ENCODE peak calls at places on chromosomes 16 and 17, in five cellular contexts. R, A, Z, O and U are unnamed samples.

GRCh38 chr16:35735403-35736251 is 2276.2 kb downstream of the TP53TG3F start:
- DNase-seq in R (no peak), A (no peak), Z (no peak), O (no peak), U (no peak)

GRCh38 chr16:23556881-23557778 is at the start of the genes EARS2 and UBFD1:
- DNase-seq in R (peak), A (peak), Z (peak), O (peak), U (peak)

GRCh38 chr17:74514632-74515035 is 16.6 kb downstream of the CD300LB start:
- DNase-seq in R (no peak), A (no peak), Z (no peak), O (no peak), U (no peak)

GRCh38 chr16:66099261-66099660 is 267.2 kb upstream of the CDH5 start:
- DNase-seq in R (no peak), A (no peak), Z (no peak), O (no peak), U (no peak)

GRCh38 chr17:57810740-57811632 is 38.9 kb downstream of the MRPS23 start:
- DNase-seq in R (no peak), A (no peak), Z (no peak), O (peak), U (no peak)

GRCh38 chr17:78738245-78738644 is 43.8 kb downstream of the CYTH1 start:
- DNase-seq in R (no peak), A (no peak), Z (peak), O (no peak), U (no peak)

GRCh38 chr17:6110088-6110487 is 39.9 kb downstream of the WSCD1 start:
- DNase-seq in R (no peak), A (no peak), Z (no peak), O (no peak), U (no peak)

GRCh38 chr17:7858487-7858832 is 657 bp downstream of the CYB5D1 start:
- DNase-seq in R (peak), A (peak), Z (peak), O (peak), U (peak)

GRCh38 chr16:3745751-3746355 is 28.5 kb upstream of the TRAP1 start:
- DNase-seq in R (no peak), A (peak), Z (no peak), O (peak), U (no peak)

GRCh38 chr17:16493470-16494048 is 1.6 kb upstream of the LRRC75A start:
- DNase-seq in R (no peak), A (no peak), Z (no peak), O (no peak), U (no peak)

GRCh38 chr17:61570118-61570517 is 20.9 kb downstream of the NACA2 start:
- DNase-seq in R (peak), A (no peak), Z (peak), O (no peak), U (no peak)

GRCh38 chr17:39653662-39654331 is 11.4 kb upstream of the TCAP start:
- DNase-seq in R (peak), A (no peak), Z (peak), O (peak), U (peak)

GRCh38 chr17:34182036-34182803 is 72.9 kb upstream of the CCL2 start:
- DNase-seq in R (no peak), A (no peak), Z (no peak), O (no peak), U (no peak)

GRCh38 chr17:8073627-8074485 is 13.7 kb downstream of the ALOX12B start:
- DNase-seq in R (peak), A (peak), Z (peak), O (peak), U (peak)

GRCh38 chr16:16973726-16974125 is 497.0 kb downstream of the XYLT1 start:
- DNase-seq in R (no peak), A (no peak), Z (no peak), O (no peak), U (no peak)

GRCh38 chr16:626787-627457 is 3.9 kb upstream of the WFIKKN1 start:
- DNase-seq in R (peak), A (no peak), Z (no peak), O (peak), U (peak)

GRCh38 chr16:55660776-55661175 is 5.0 kb downstream of the SLC6A2 start:
- DNase-seq in R (no peak), A (no peak), Z (no peak), O (no peak), U (no peak)

GRCh38 chr16:583470-583814 is 6.4 kb upstream of the RAB40C start:
- DNase-seq in R (no peak), A (no peak), Z (no peak), O (no peak), U (no peak)

GRCh38 chr16:55471448-55472097 is 7.4 kb upstream of the MMP2 start:
- DNase-seq in R (peak), A (no peak), Z (no peak), O (peak), U (peak)

GRCh38 chr16:29763326-29763725 is 14.7 kb upstream of the ZG16 start:
- DNase-seq in R (no peak), A (no peak), Z (no peak), O (no peak), U (no peak)

GRCh38 chr17:50477976-50478375 is 684 bp upstream of the RSAD1 start:
- DNase-seq in R (no peak), A (no peak), Z (no peak), O (no peak), U (no peak)

GRCh38 chr17:79700574-79700973 is 30.2 kb upstream of the ENPP7 start:
- DNase-seq in R (peak), A (no peak), Z (no peak), O (no peak), U (no peak)

GRCh38 chr17:14813649-14814048 is 451.5 kb downstream of the PMP22 start:
- DNase-seq in R (peak), A (no peak), Z (peak), O (no peak), U (no peak)

GRCh38 chr17:81683208-81683583 is 401 bp downstream of the ARL16 start:
- DNase-seq in R (no peak), A (no peak), Z (no peak), O (no peak), U (no peak)

GRCh38 chr17:58783380-58783779 is 27.7 kb downstream of the PPM1E start:
- DNase-seq in R (no peak), A (no peak), Z (no peak), O (peak), U (no peak)

GRCh38 chr17:12600349-12600748 is 65.3 kb upstream of the MYOCD start:
- DNase-seq in R (no peak), A (no peak), Z (no peak), O (no peak), U (no peak)

DNA sequence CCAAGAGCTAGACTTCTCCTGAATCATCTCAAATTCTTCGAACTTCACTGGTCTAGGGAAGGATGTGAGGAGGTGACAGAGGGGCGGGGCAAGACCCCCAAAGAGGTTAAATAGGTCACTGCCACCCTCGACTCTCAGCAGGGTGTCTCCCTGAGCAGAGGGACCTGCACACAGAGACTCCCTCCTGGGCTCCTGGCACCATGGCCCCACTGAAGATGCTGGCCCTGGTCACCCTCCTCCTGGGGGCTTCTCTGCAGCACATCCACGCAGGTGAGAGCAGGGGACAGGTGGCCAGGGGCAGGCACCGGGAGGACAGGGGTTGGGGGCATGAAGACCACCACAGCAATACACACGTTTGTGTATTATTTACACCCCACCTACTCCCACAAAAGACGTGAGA is 9.2 kb downstream of the CCL17 start:
- DNase-seq in R (no peak), A (no peak), Z (no peak), O (no peak), U (no peak)
- H3K4me2 ChIP-seq in R (no peak), A (no peak), Z (peak), O (no peak), U (no peak)

GRCh38 chr16:20887207-20887606 is 13.0 kb downstream of the DCUN1D3 start:
- DNase-seq in R (no peak), A (no peak), Z (no peak), O (no peak), U (no peak)

GRCh38 chr16:20880867-20881866 is 19.0 kb downstream of the DCUN1D3 start:
- DNase-seq in R (no peak), A (no peak), Z (no peak), O (no peak), U (no peak)

GRCh38 chr16:20883554-20884239 is 16.5 kb downstream of the DCUN1D3 start:
- DNase-seq in R (no peak), A (no peak), Z (no peak), O (peak), U (no peak)

GRCh38 chr16:20886320-20886719 is 13.8 kb downstream of the DCUN1D3 start:
- DNase-seq in R (no peak), A (no peak), Z (no peak), O (no peak), U (no peak)

GRCh38 chr16:20884240-20884556 is 16.0 kb downstream of the DCUN1D3 start:
- DNase-seq in R (no peak), A (no peak), Z (no peak), O (peak), U (no peak)
- H3K4me2 ChIP-seq in R (no peak), A (no peak), Z (no peak), O (no peak), U (no peak)

DNA sequence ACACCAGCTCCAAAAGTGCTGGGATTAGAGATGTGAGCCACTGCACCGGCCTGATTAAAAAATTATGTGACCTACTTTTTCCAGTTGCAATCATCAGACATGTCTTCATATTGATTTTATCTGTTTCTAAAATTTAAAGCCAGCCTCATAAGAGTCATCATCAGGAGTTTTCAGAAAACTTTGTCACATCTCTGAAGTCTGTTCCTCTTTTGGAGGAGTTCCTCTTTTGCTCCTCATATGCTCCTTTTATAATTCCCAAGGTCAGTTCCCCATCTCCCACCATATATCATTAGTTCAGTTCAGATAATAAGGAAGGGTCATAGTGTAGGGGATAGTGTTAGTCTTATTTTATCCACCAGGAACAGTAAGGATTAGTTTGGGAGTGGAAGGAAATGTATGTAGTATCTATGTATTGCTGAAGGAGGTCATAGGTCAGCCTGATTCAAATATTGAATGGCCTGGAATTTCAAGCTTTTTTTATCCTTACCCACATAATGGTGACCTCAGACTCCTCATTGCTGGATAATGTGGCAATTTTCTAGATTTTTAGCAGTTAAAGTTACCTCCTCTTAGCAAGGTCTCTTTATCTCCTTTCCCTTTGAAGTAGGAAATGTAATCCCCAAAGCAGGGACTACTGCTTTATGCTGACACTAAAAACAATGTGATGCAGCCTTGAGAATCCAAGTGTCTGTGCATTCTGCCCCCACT is 13.8 kb upstream of the DUSP14 start:
- DNase-seq in R (no peak), A (no peak), Z (no peak), O (no peak), U (peak)
- H3K4me2 ChIP-seq in R (peak), A (no peak), Z (no peak), O (no peak), U (peak)

GRCh38 chr16:15953929-15954813 is 4.8 kb downstream of the ABCC1 start:
- DNase-seq in R (no peak), A (no peak), Z (no peak), O (no peak), U (no peak)
- H3K4me2 ChIP-seq in R (peak), A (no peak), Z (no peak), O (peak), U (no peak)

GRCh38 chr16:57533618-57534336 is 2.6 kb downstream of the CCDC102A start:
- DNase-seq in R (no peak), A (no peak), Z (no peak), O (no peak), U (peak)
- H3K4me2 ChIP-seq in R (peak), A (no peak), Z (peak), O (no peak), U (no peak)

GRCh38 chr17:27352481-27353460 is 58.9 kb downstream of the WSB1 start:
- DNase-seq in R (peak), A (no peak), Z (no peak), O (peak), U (no peak)

GRCh38 chr17:27351741-27352140 is 57.8 kb downstream of the WSB1 start:
- DNase-seq in R (no peak), A (no peak), Z (no peak), O (peak), U (no peak)

GRCh38 chr17:27346228-27346899 is 52.5 kb downstream of the WSB1 start:
- DNase-seq in R (no peak), A (no peak), Z (no peak), O (no peak), U (no peak)

GRCh38 chr17:27348196-27348595 is 54.3 kb downstream of the WSB1 start:
- DNase-seq in R (no peak), A (no peak), Z (no peak), O (no peak), U (no peak)

GRCh38 chr17:27349540-27350021 is 55.7 kb downstream of the WSB1 start:
- DNase-seq in R (no peak), A (no peak), Z (no peak), O (no peak), U (no peak)
- H3K4me2 ChIP-seq in R (peak), A (peak), Z (peak), O (no peak), U (no peak)